ENCODE peak calls at places on chromosome 19, in six cellular contexts. E is GM23338, W is dorsolateral prefrontal cortex, T is lower lobe of right lung, U is fibroblast of the aortic adventitia, I is heart left ventricle. L is an unnamed sample.

GRCh38 chr19:45166723-45167252 is 6.0 kb upstream of the NKPD1 start:
- DNase-seq in E (peak), W (no peak), T (no peak), U (no peak), I (no peak), L (no peak)

GRCh38 chr19:2469102-2469914 is 6.6 kb upstream of the GADD45B start:
- DNase-seq in E (peak), W (no peak), T (no peak), U (peak), I (no peak), L (peak)

GRCh38 chr19:4112367-4112766 is 11.6 kb downstream of the MAP2K2 start:
- DNase-seq in E (no peak), W (no peak), T (no peak), U (no peak), I (no peak), L (no peak)

GRCh38 chr19:8302734-8303133 is 5.4 kb downstream of the CD320 start:
- DNase-seq in E (no peak), W (no peak), T (peak), U (no peak), I (no peak), L (no peak)

GRCh38 chr19:52566121-52566520 is 4.0 kb upstream of the ZNF701 start:
- DNase-seq in E (peak), W (no peak), T (no peak), U (no peak), I (no peak), L (no peak)

GRCh38 chr19:38704488-38705026 is 39.7 kb downstream of the CAPN12 start:
- DNase-seq in E (no peak), W (no peak), T (no peak), U (no peak), I (no peak), L (no peak)

GRCh38 chr19:34642241-34642640 is 34.7 kb downstream of the SCGB2B2 start:
- DNase-seq in E (no peak), W (no peak), T (no peak), U (no peak), I (no peak), L (no peak)

GRCh38 chr19:35261356-35262100 is 7.2 kb upstream of the USF2 start:
- DNase-seq in E (no peak), W (peak), T (no peak), U (no peak), I (no peak), L (no peak)

GRCh38 chr19:51803965-51804364 is 9.0 kb downstream of the FPR3 start:
- DNase-seq in E (no peak), W (no peak), T (no peak), U (no peak), I (no peak), L (no peak)

GRCh38 chr19:8640402-8641004 is 10.1 kb downstream of the NFILZ start:
- DNase-seq in E (no peak), W (no peak), T (peak), U (no peak), I (peak), L (peak)

GRCh38 chr19:55206664-55207500 is 2.4 kb downstream of the PTPRH start:
- DNase-seq in E (peak), W (no peak), T (peak), U (peak), I (peak), L (peak)

GRCh38 chr19:9849786-9850185 is 14.7 kb downstream of the PIN1 start:
- DNase-seq in E (no peak), W (no peak), T (no peak), U (no peak), I (no peak), L (no peak)

GRCh38 chr19:53959176-53959757 is 3.5 kb upstream of the CACNG8 start:
- DNase-seq in E (peak), W (no peak), T (no peak), U (no peak), I (no peak), L (no peak)
- H3K4me3 ChIP-seq in E (peak), W (peak), T (no peak), U (peak), I (no peak), L (no peak)

GRCh38 chr19:13883665-13884064 is 6.7 kb downstream of the NANOS3 start:
- DNase-seq in E (peak), W (no peak), T (no peak), U (no peak), I (no peak), L (no peak)
- TF ChIP-seq CTCF in E (peak), W (no peak), T (no peak), U (peak), I (no peak), L (peak)

GRCh38 chr19:56270676-56271075 is 1.9 kb upstream of the EDDM13 start:
- DNase-seq in E (no peak), W (no peak), T (peak), U (no peak), I (no peak), L (no peak)
- H3K4me3 ChIP-seq in E (no peak), W (no peak), T (no peak), U (no peak), I (no peak), L (no peak)

DNA sequence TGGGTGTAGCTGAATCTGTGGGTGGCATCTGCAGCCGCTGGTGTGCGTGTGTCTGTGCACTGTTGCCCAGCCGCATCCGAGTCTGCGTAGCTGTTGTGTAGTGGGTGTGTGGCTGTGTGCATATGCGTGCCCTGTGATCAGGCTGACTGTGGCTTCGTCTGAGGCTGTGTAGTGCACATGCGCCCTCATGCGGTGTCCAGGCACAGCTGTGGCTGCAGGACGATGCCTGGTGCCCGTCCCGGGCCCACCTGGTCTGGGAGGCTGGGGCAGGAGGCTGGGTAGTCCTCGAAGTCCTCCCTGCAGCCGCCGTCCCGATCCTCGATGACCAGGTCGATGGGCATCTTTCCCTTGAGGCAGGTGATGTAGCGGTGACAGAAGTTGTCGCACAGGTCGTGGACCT is 4.9 kb downstream of the MEIS3 start:
- DNase-seq in E (peak), W (no peak), T (no peak), U (no peak), I (no peak), L (no peak)
- TF ChIP-seq CTCF in E (peak), W (peak), T (no peak), U (peak), I (no peak), L (no peak)

GRCh38 chr19:47485210-47485609 is 1.2 kb upstream of the KPTN start:
- DNase-seq in E (no peak), W (no peak), T (no peak), U (no peak), I (no peak), L (no peak)
- H3K4me3 ChIP-seq in E (peak), W (peak), T (peak), U (no peak), I (no peak), L (no peak)

GRCh38 chr19:14378890-14379289 is 2.4 kb upstream of the ADGRE5 start:
- DNase-seq in E (no peak), W (no peak), T (no peak), U (no peak), I (no peak), L (no peak)

GRCh38 chr19:14383898-14384669 is 2.8 kb downstream of the ADGRE5 start:
- DNase-seq in E (no peak), W (no peak), T (peak), U (peak), I (no peak), L (peak)

GRCh38 chr19:14381689-14382474 is 638 bp downstream of the ADGRE5 start:
- DNase-seq in E (no peak), W (no peak), T (peak), U (peak), I (peak), L (peak)

GRCh38 chr19:14385492-14385891 is 4.2 kb downstream of the ADGRE5 start:
- DNase-seq in E (no peak), W (no peak), T (no peak), U (no peak), I (no peak), L (no peak)

DNA sequence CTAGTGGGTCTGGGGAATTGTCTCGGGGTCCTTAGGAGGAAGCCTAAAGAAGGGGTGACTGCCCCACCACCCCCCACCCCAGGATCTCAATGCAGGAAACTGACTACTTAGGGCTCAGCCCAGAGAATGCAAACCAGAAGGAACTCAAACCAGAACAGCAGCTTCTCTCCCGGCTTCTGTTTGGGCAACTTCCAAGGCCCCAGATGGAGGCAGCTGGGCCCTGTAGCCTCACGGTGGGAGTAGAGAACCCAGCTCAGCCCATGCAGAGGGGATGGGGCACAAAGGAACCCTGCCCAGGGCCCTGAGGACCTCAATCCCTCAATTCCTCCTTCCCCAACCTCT is 2.3 kb downstream of the ADGRE5 start:
- DNase-seq in E (no peak), W (no peak), T (no peak), U (peak), I (peak), L (peak)
- TF ChIP-seq CTCF in E (no peak), W (no peak), T (no peak), U (no peak), I (no peak), L (peak)

GRCh38 chr19:40600086-40600917 is 867 bp upstream of the LTBP4 start:
- DNase-seq in E (peak), W (no peak), T (no peak), U (no peak), I (peak), L (no peak)

GRCh38 chr19:40598121-40598917 is 2.9 kb upstream of the LTBP4 start:
- DNase-seq in E (peak), W (peak), T (peak), U (peak), I (peak), L (peak)

GRCh38 chr19:40598918-40599307 is 2.3 kb upstream of the LTBP4 start:
- DNase-seq in E (no peak), W (no peak), T (no peak), U (no peak), I (no peak), L (no peak)

GRCh38 chr19:40601061-40601973 is at the start of gene LTBP4:
- DNase-seq in E (peak), W (no peak), T (no peak), U (no peak), I (peak), L (no peak)

GRCh38 chr19:40599331-40600085 is 1.7 kb upstream of the LTBP4 start:
- DNase-seq in E (peak), W (no peak), T (no peak), U (no peak), I (no peak), L (no peak)
- H3K4me3 ChIP-seq in E (peak), W (no peak), T (peak), U (no peak), I (no peak), L (no peak)